ENCODE peak calls at places on chromosome 6, in four cellular contexts. H is IMR-90, W is GM12878, D is HepG2. C is an unnamed sample.

GRCh38 chr6:81704700-81705099 is 47.8 kb downstream of the TENT5A start:
- DNase-seq in H (no peak), D (no peak), W (no peak), C (no peak)

GRCh38 chr6:56650191-56650590 is 7.5 kb upstream of the DST start:
- DNase-seq in W (no peak), H (no peak), D (no peak), C (no peak)

GRCh38 chr6:147105786-147106185 is 98.4 kb upstream of the STXBP5 start:
- DNase-seq in H (no peak), W (no peak), D (no peak), C (no peak)

GRCh38 chr6:150310539-150310938 is 58.3 kb upstream of the IYD start:
- DNase-seq in D (no peak), W (no peak), H (no peak), C (no peak)

GRCh38 chr6:41646026-41646795 is 7.9 kb downstream of the MDFI start:
- DNase-seq in H (no peak), D (no peak), W (no peak), C (no peak)

GRCh38 chr6:15953152-15953880 is 175.6 kb upstream of the MYLIP start:
- DNase-seq in W (no peak), H (no peak), D (no peak), C (no peak)

GRCh38 chr6:26065952-26066380 is 21.3 kb upstream of the HFE start:
- DNase-seq in D (peak; percentile 96), H (peak; percentile 82), W (peak; percentile 73), C (peak; percentile 86)

GRCh38 chr6:87661016-87661415 is 41.0 kb downstream of the AKIRIN2 start:
- DNase-seq in D (no peak), H (peak; percentile 55), W (no peak), C (no peak)

GRCh38 chr6:3759656-3760245 is 8.2 kb upstream of the PXDC1 start:
- DNase-seq in W (no peak), H (peak; percentile 95), D (peak; percentile 43), C (no peak)

GRCh38 chr6:52995913-52996685 is 1.0 kb upstream of the GSTA4 start:
- DNase-seq in D (peak; percentile 76), H (peak; percentile 91), W (peak; percentile 51), C (no peak)

GRCh38 chr6:133995758-133996157 is 42.7 kb downstream of the TBPL1 start:
- DNase-seq in H (no peak), D (no peak), W (no peak), C (no peak)

GRCh38 chr6:115882174-115882573 is 178.5 kb downstream of the FRK start:
- DNase-seq in D (no peak), H (no peak), W (no peak), C (no peak)

GRCh38 chr6:11890209-11890608 is 111.6 kb upstream of the ADTRP start:
- DNase-seq in W (no peak), D (no peak), H (no peak), C (no peak)

GRCh38 chr6:135296715-135297114 is 115.6 kb downstream of the MYB start:
- DNase-seq in D (no peak), W (no peak), H (no peak), C (no peak)

GRCh38 chr6:8183266-8183665 is 80.9 kb upstream of the EEF1E1 start:
- DNase-seq in W (no peak), D (no peak), H (no peak), C (no peak)

GRCh38 chr6:110140650-110141049 is 38.8 kb downstream of the WASF1 start:
- DNase-seq in W (no peak), H (peak; percentile 75), D (no peak), C (no peak)

GRCh38 chr6:92376711-92377110 is 1042.6 kb downstream of the EPHA7 start:
- DNase-seq in W (no peak), H (peak; percentile 2), D (no peak), C (no peak)

GRCh38 chr6:168355716-168356522 is 36.3 kb upstream of the DACT2 start:
- DNase-seq in D (peak; percentile 49), W (no peak), H (no peak), C (peak; percentile 68)

GRCh38 chr6:168315626-168316025 is 4.0 kb downstream of the DACT2 start:
- DNase-seq in H (no peak), D (no peak), W (no peak), C (no peak)

GRCh38 chr6:34904990-34905613 is 16.0 kb downstream of the ANKS1A start:
- DNase-seq in W (no peak), H (no peak), D (no peak), C (no peak)

GRCh38 chr6:3229566-3230274 is 2.3 kb upstream of the TUBB2B start:
- DNase-seq in D (no peak), W (no peak), H (no peak), C (peak; percentile 68)

GRCh38 chr6:51553246-51554015 is 534.0 kb downstream of the PKHD1 start:
- DNase-seq in H (no peak), W (no peak), D (no peak), C (no peak)

GRCh38 chr6:161242779-161243693 is 30.8 kb downstream of the AGPAT4 start:
- DNase-seq in D (no peak), H (peak; percentile 41), W (no peak), C (no peak)

GRCh38 chr6:1103027-1103426 is 208.9 kb upstream of the FOXQ1 start:
- DNase-seq in D (no peak), W (no peak), H (no peak), C (no peak)

GRCh38 chr6:108944707-108945685 is 96.8 kb downstream of the ARMC2 start:
- DNase-seq in W (no peak), D (no peak), H (peak; percentile 93), C (no peak)

GRCh38 chr6:125236536-125237327 is 65.0 kb downstream of the HDDC2 start:
- DNase-seq in D (no peak), H (peak; percentile 76), W (no peak), C (no peak)

GRCh38 chr6:47714802-47715201 is 16.4 kb downstream of the ADGRF4 start:
- DNase-seq in D (no peak), H (no peak), W (no peak), C (no peak)

GRCh38 chr6:152232494-152233151 is 404.5 kb downstream of the SYNE1 start:
- DNase-seq in W (no peak), H (peak; percentile 67), D (peak; percentile 9), C (peak; percentile 38)

GRCh38 chr6:65998544-65998943 is 291.5 kb upstream of the EYS start:
- DNase-seq in D (no peak), H (no peak), W (no peak), C (no peak)

GRCh38 chr6:81938014-81938761 is 185.7 kb upstream of the TENT5A start:
- DNase-seq in H (peak; percentile 96), W (peak; percentile 42), D (peak; percentile 93), C (peak; percentile 66)

GRCh38 chr6:154868143-154868594 is 126.9 kb upstream of the TIAM2 start:
- DNase-seq in H (peak; percentile 76), W (no peak), D (peak; percentile 79), C (peak; percentile 53)

GRCh38 chr6:31556312-31556711 is 8.9 kb downstream of the NFKBIL1 start:
- DNase-seq in W (no peak), D (no peak), H (no peak), C (no peak)
- TF ChIP-seq MXI1 in W (no peak), D (no peak), H (no peak), C (no peak)

GRCh38 chr6:104750449-104750848 is 109.3 kb downstream of the HACE1 start:
- DNase-seq in H (no peak), W (no peak), D (no peak), C (no peak)
- TF ChIP-seq MXI1 in H (no peak), W (no peak), D (no peak), C (no peak)

GRCh38 chr6:129498950-129499870 is 210.8 kb downstream of the ARHGAP18 start:
- DNase-seq in W (no peak), D (peak; percentile 58), H (peak; percentile 61), C (peak; percentile 72)

GRCh38 chr6:129499871-129500219 is 210.1 kb downstream of the ARHGAP18 start:
- DNase-seq in H (no peak), W (no peak), D (no peak), C (no peak)

GRCh38 chr6:129500958-129501381 is 209.0 kb downstream of the ARHGAP18 start:
- DNase-seq in H (peak; percentile 7), W (no peak), D (peak; percentile 44), C (peak; percentile 42)

GRCh38 chr6:129498556-129498940 is 211.4 kb downstream of the ARHGAP18 start:
- DNase-seq in W (no peak), H (peak; percentile 23), D (no peak), C (peak; percentile 8)

GRCh38 chr6:129497591-129498555 is 212.1 kb downstream of the ARHGAP18 start:
- DNase-seq in H (peak; percentile 14), W (no peak), D (no peak), C (no peak)
- TF ChIP-seq MXI1 in H (no peak), W (no peak), D (no peak), C (no peak)

DNA sequence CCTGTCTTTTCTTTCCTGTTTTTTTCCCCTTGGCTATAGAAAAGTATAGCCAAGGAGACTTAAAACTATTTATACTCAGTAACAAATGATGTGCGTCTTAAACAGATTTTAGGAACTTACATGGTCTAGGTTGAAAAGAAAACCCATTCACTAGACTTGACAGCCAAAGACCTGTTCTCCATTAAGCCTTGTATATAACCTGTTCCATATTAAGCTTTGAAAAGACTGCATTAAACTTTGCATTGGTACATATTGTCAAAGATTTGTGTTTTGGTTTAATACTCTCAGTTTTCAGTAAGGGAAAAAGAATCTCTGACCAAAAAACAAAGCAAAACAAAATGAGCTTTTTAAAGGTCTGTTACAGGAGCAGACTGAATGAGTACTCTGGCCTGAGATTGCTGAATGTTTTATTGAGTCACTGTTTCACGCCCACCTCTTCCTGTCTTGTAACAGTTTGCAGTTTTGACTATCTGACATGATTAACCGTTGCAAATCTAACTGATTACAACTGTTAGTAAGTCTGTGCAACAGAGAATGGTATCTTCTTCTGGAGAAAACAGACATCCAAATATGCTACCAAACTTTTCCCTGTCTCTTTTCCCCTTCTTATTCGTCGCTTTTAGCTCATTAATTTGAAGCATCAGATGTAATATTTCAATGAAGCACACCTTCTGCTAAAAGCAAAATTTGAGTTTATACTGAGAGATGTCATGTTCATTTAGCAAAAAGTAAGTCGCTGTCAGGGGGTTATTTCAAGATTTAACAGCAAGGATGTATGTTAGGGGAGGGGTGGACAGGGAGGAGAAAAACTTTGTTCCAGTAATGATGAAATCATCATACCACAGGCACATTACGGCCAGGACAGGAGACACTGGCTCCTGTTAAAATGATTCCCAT is 59.1 kb upstream of the SUPT3H start:
- DNase-seq in W (peak; percentile 7), H (peak; percentile 89), D (no peak), C (peak; percentile 32)
- TF ChIP-seq MXI1 in W (no peak), H (no peak), D (no peak), C (no peak)

GRCh38 chr6:10595731-10596664 is 74.8 kb downstream of the GCNT2 start:
- DNase-seq in D (no peak), H (peak; percentile 10), W (no peak), C (no peak)
- TF ChIP-seq MXI1 in D (no peak), H (no peak), W (no peak), C (no peak)

GRCh38 chr6:33508935-33509926 is 54.9 kb downstream of the ZBTB9 start:
- DNase-seq in H (no peak), D (no peak), W (no peak), C (no peak)
- TF ChIP-seq MXI1 in H (no peak), D (no peak), W (no peak), C (no peak)

C was measured in K562.